ENCODE peak calls at places on chromosomes 6 and 20, in five cellular contexts. One of them, this sample, is unnamed.

GRCh38 chr6:106163966-106164877 is 78.1 kb downstream of the PRDM1 start:
- DNase-seq in fibroblast of the aortic adventitia: peak
- DNase-seq in ovary: no peak
- DNase-seq in left lung: peak
- DNase-seq in fibroblast of pulmonary artery: peak
- DNase-seq in this sample: peak

GRCh38 chr6:137740967-137741761 is 125.9 kb upstream of the TNFAIP3 start:
- DNase-seq in fibroblast of the aortic adventitia: no peak
- DNase-seq in ovary: no peak
- DNase-seq in left lung: no peak
- DNase-seq in fibroblast of pulmonary artery: no peak
- DNase-seq in this sample: no peak

GRCh38 chr6:77548662-77549366 is 85.5 kb upstream of the HTR1B start:
- DNase-seq in fibroblast of the aortic adventitia: no peak
- DNase-seq in ovary: no peak
- DNase-seq in left lung: no peak
- DNase-seq in fibroblast of pulmonary artery: no peak
- DNase-seq in this sample: no peak

GRCh38 chr6:111642463-111643158 is 36.9 kb upstream of the TRAF3IP2 start:
- DNase-seq in fibroblast of the aortic adventitia: peak
- DNase-seq in ovary: no peak
- DNase-seq in left lung: peak
- DNase-seq in fibroblast of pulmonary artery: peak
- DNase-seq in this sample: peak

GRCh38 chr6:135196739-135197510 is 15.8 kb downstream of the MYB start:
- DNase-seq in fibroblast of the aortic adventitia: peak
- DNase-seq in ovary: no peak
- DNase-seq in left lung: no peak
- DNase-seq in fibroblast of pulmonary artery: no peak
- DNase-seq in this sample: no peak

GRCh38 chr20:59580208-59580980 is 23.9 kb upstream of the PHACTR3 start:
- DNase-seq in fibroblast of the aortic adventitia: no peak
- DNase-seq in ovary: no peak
- DNase-seq in left lung: no peak
- DNase-seq in fibroblast of pulmonary artery: no peak
- DNase-seq in this sample: no peak

GRCh38 chr6:142635130-142635529 is 309.8 kb downstream of the HIVEP2 start:
- DNase-seq in fibroblast of the aortic adventitia: peak
- DNase-seq in ovary: no peak
- DNase-seq in left lung: no peak
- DNase-seq in fibroblast of pulmonary artery: no peak
- DNase-seq in this sample: no peak

GRCh38 chr6:31144296-31144969 is 5.6 kb upstream of the PSORS1C2 start:
- DNase-seq in fibroblast of the aortic adventitia: no peak
- DNase-seq in ovary: no peak
- DNase-seq in left lung: no peak
- DNase-seq in fibroblast of pulmonary artery: no peak
- DNase-seq in this sample: no peak

GRCh38 chr6:31485063-31485462 is 12.9 kb upstream of the MICB start:
- DNase-seq in fibroblast of the aortic adventitia: no peak
- DNase-seq in ovary: no peak
- DNase-seq in left lung: no peak
- DNase-seq in fibroblast of pulmonary artery: no peak
- DNase-seq in this sample: no peak

GRCh38 chr6:97958143-97958542 is 675.1 kb upstream of the MMS22L start:
- DNase-seq in fibroblast of the aortic adventitia: no peak
- DNase-seq in ovary: no peak
- DNase-seq in left lung: no peak
- DNase-seq in fibroblast of pulmonary artery: peak
- DNase-seq in this sample: no peak

GRCh38 chr6:100065348-100065747 is 71.3 kb upstream of the MCHR2 start:
- DNase-seq in fibroblast of the aortic adventitia: no peak
- DNase-seq in ovary: no peak
- DNase-seq in left lung: no peak
- DNase-seq in fibroblast of pulmonary artery: no peak
- DNase-seq in this sample: no peak

GRCh38 chr20:29873946-29874345 is 1383.5 kb upstream of the DEFB115 start:
- DNase-seq in fibroblast of the aortic adventitia: peak
- DNase-seq in ovary: no peak
- DNase-seq in left lung: peak
- DNase-seq in fibroblast of pulmonary artery: peak
- DNase-seq in this sample: peak

GRCh38 chr20:1364106-1364505 is 28.7 kb downstream of the FKBP1A start:
- DNase-seq in fibroblast of the aortic adventitia: no peak
- DNase-seq in ovary: no peak
- DNase-seq in left lung: no peak
- DNase-seq in fibroblast of pulmonary artery: no peak
- DNase-seq in this sample: no peak

GRCh38 chr6:2970753-2971419 is 481 bp downstream of the SERPINB6 start:
- DNase-seq in fibroblast of the aortic adventitia: peak
- DNase-seq in ovary: peak
- DNase-seq in left lung: peak
- DNase-seq in fibroblast of pulmonary artery: peak
- DNase-seq in this sample: peak

GRCh38 chr6:45438156-45438555 is 60.4 kb upstream of the SUPT3H start:
- DNase-seq in fibroblast of the aortic adventitia: no peak
- DNase-seq in ovary: no peak
- DNase-seq in left lung: no peak
- DNase-seq in fibroblast of pulmonary artery: no peak
- DNase-seq in this sample: no peak

GRCh38 chr6:21323577-21323976 is 270.0 kb upstream of the SOX4 start:
- DNase-seq in fibroblast of the aortic adventitia: no peak
- DNase-seq in ovary: no peak
- DNase-seq in left lung: no peak
- DNase-seq in fibroblast of pulmonary artery: no peak
- DNase-seq in this sample: no peak

GRCh38 chr6:79263366-79263765 is 28.9 kb upstream of the HMGN3 start:
- DNase-seq in fibroblast of the aortic adventitia: no peak
- DNase-seq in ovary: no peak
- DNase-seq in left lung: no peak
- DNase-seq in fibroblast of pulmonary artery: no peak
- DNase-seq in this sample: no peak

GRCh38 chr6:126662966-126663365 is 323.1 kb downstream of the CENPW start:
- DNase-seq in fibroblast of the aortic adventitia: peak
- DNase-seq in ovary: no peak
- DNase-seq in left lung: no peak
- DNase-seq in fibroblast of pulmonary artery: no peak
- DNase-seq in this sample: no peak

GRCh38 chr20:31788578-31788977 is 30.6 kb upstream of the MYLK2 start:
- DNase-seq in fibroblast of the aortic adventitia: peak
- DNase-seq in ovary: no peak
- DNase-seq in left lung: no peak
- DNase-seq in fibroblast of pulmonary artery: no peak
- DNase-seq in this sample: no peak

GRCh38 chr6:36666726-36667591 is 11.6 kb upstream of the CDKN1A start:
- DNase-seq in fibroblast of the aortic adventitia: peak
- DNase-seq in ovary: peak
- DNase-seq in left lung: peak
- DNase-seq in fibroblast of pulmonary artery: peak
- DNase-seq in this sample: peak

GRCh38 chr20:56249244-56249955 is 868 bp downstream of the MC3R start:
- DNase-seq in fibroblast of the aortic adventitia: no peak
- DNase-seq in ovary: peak
- DNase-seq in left lung: no peak
- DNase-seq in fibroblast of pulmonary artery: peak
- DNase-seq in this sample: no peak

GRCh38 chr6:58113960-58114359 is 796.5 kb downstream of the PRIM2 start:
- DNase-seq in fibroblast of the aortic adventitia: no peak
- DNase-seq in ovary: no peak
- DNase-seq in left lung: no peak
- DNase-seq in fibroblast of pulmonary artery: no peak
- DNase-seq in this sample: no peak

GRCh38 chr20:62911701-62912280 is 14.5 kb downstream of the DIDO1 start:
- DNase-seq in fibroblast of the aortic adventitia: no peak
- DNase-seq in ovary: no peak
- DNase-seq in left lung: no peak
- DNase-seq in fibroblast of pulmonary artery: no peak
- DNase-seq in this sample: no peak

GRCh38 chr6:13013681-13014550 is 297.3 kb downstream of the PHACTR1 start:
- DNase-seq in fibroblast of the aortic adventitia: peak
- DNase-seq in ovary: no peak
- DNase-seq in left lung: no peak
- DNase-seq in fibroblast of pulmonary artery: peak
- DNase-seq in this sample: no peak

GRCh38 chr6:150200428-150201105 is 57.7 kb downstream of the PPP1R14C start:
- DNase-seq in fibroblast of the aortic adventitia: peak
- DNase-seq in ovary: no peak
- DNase-seq in left lung: no peak
- DNase-seq in fibroblast of pulmonary artery: no peak
- DNase-seq in this sample: peak

GRCh38 chr6:89272611-89273010 is 42.5 kb downstream of the GABRR2 start:
- DNase-seq in fibroblast of the aortic adventitia: no peak
- DNase-seq in ovary: no peak
- DNase-seq in left lung: no peak
- DNase-seq in fibroblast of pulmonary artery: no peak
- DNase-seq in this sample: no peak

GRCh38 chr6:89268776-89269175 is 46.3 kb downstream of the GABRR2 start:
- DNase-seq in fibroblast of the aortic adventitia: no peak
- DNase-seq in ovary: no peak
- DNase-seq in left lung: no peak
- DNase-seq in fibroblast of pulmonary artery: no peak
- DNase-seq in this sample: no peak

GRCh38 chr6:89273816-89274215 is 41.3 kb downstream of the GABRR2 start:
- DNase-seq in fibroblast of the aortic adventitia: no peak
- DNase-seq in ovary: no peak
- DNase-seq in left lung: no peak
- DNase-seq in fibroblast of pulmonary artery: no peak
- DNase-seq in this sample: no peak

GRCh38 chr6:89269981-89270380 is 45.1 kb downstream of the GABRR2 start:
- DNase-seq in fibroblast of the aortic adventitia: no peak
- DNase-seq in ovary: no peak
- DNase-seq in left lung: no peak
- DNase-seq in fibroblast of pulmonary artery: no peak
- DNase-seq in this sample: no peak

GRCh38 chr6:89270951-89271721 is 44.0 kb downstream of the GABRR2 start:
- DNase-seq in fibroblast of the aortic adventitia: no peak
- DNase-seq in ovary: no peak
- DNase-seq in left lung: no peak
- DNase-seq in fibroblast of pulmonary artery: no peak
- DNase-seq in this sample: no peak
- H3K4me3 ChIP-seq in fibroblast of the aortic adventitia: no peak
- H3K4me3 ChIP-seq in ovary: no peak
- H3K4me3 ChIP-seq in left lung: no peak
- H3K4me3 ChIP-seq in fibroblast of pulmonary artery: no peak
- H3K4me3 ChIP-seq in this sample: no peak

DNA sequence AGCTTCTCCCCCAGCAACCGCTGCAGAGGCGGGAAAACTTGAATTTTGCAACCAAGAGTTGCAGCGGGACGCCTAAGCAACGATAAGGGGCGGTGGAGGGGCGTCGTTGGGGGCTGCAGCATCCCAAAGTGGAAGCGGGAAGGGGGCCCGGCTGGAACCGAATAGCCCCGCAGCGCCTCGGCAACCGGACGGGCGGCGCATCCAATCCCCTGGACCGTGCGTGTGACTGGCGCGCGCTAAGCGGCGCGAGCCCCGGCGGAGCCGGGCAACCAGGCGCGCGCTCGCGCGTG is 670 bp upstream of the PARD6B start:
- DNase-seq in fibroblast of the aortic adventitia: no peak
- DNase-seq in ovary: no peak
- DNase-seq in left lung: no peak
- DNase-seq in fibroblast of pulmonary artery: no peak
- DNase-seq in this sample: no peak
- H3K4me3 ChIP-seq in fibroblast of the aortic adventitia: peak
- H3K4me3 ChIP-seq in ovary: peak
- H3K4me3 ChIP-seq in left lung: peak
- H3K4me3 ChIP-seq in fibroblast of pulmonary artery: peak
- H3K4me3 ChIP-seq in this sample: peak

DNA sequence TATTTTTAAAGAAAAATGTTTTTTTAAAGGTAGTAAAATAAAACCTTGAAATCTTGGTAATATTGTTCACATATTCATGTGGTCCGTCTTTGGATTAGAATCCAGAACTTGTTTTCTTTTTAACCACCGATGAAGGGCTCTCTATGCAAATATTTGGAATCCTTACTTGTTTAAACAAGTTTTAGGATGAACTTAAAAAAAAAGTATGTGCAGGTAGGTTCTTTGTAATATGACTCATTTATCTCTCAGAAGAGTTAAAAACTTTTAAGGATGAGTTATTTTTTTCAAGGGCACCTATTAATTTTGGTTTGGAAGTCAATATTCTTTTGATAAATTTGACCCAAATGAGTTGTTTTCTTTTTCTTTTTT is 8.9 kb downstream of the DSP start:
- DNase-seq in fibroblast of the aortic adventitia: no peak
- DNase-seq in ovary: no peak
- DNase-seq in left lung: no peak
- DNase-seq in fibroblast of pulmonary artery: no peak
- DNase-seq in this sample: no peak
- H3K4me3 ChIP-seq in fibroblast of the aortic adventitia: no peak
- H3K4me3 ChIP-seq in ovary: no peak
- H3K4me3 ChIP-seq in left lung: no peak
- H3K4me3 ChIP-seq in fibroblast of pulmonary artery: no peak
- H3K4me3 ChIP-seq in this sample: no peak

DNA sequence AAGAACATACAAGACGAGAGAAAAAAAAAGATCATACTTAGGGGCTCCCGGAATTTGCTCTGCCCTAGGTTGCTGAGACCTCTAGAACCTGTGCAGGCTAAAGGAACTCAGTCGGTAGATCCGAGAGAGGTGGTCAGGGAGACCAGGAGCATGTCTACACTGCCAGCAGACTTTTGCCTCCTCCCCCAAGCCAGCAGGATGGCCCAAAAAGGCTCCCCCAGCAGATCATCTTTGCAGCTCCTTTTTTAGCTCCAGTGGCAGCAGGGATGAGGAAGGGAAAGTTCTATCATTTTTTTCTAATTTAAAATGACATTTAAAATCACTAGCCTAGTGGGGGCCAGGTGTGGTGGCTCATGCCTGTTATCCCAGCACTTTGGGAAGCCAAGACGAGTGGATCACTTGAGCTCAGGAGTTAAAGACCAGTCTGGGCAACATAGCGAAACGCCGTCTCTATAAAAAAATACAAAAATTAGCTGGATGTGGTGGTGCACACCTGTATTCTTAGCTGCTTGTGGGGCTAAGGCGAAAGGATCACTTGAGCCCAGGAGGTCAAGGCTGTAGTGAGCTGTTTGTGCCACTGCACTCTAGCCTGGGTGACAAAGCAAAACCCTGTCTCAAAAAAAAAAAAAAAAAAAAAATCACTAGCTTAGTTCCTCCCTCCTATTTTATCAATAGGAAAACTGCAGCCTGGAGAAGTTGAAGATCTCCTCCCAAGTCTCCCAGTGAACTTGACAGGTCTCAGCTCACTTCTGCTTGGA is 69.3 kb upstream of the MYL9 start:
- DNase-seq in fibroblast of the aortic adventitia: no peak
- DNase-seq in ovary: no peak
- DNase-seq in left lung: no peak
- DNase-seq in fibroblast of pulmonary artery: no peak
- DNase-seq in this sample: no peak
- H3K4me3 ChIP-seq in fibroblast of the aortic adventitia: no peak
- H3K4me3 ChIP-seq in ovary: no peak
- H3K4me3 ChIP-seq in left lung: no peak
- H3K4me3 ChIP-seq in fibroblast of pulmonary artery: no peak
- H3K4me3 ChIP-seq in this sample: no peak